ENCODE peak calls at places on chromosomes 5 and 9, in eight cellular contexts. Z is SJSA1; G is lung; W is PC-9; B is mammary epithelial cell; D is GM12878; K is CD8-positive, alpha-beta T cell; P is GM23338. N is an unnamed sample. For H3K36me3 and H3K27me3, the result is how much of the 10 kb centered on the place peaks cover.

GRCh38 chr5:172446336-172447051 is 7.8 kb downstream of the SH3PXD2B start:
- DNase-seq in B (no peak), D (no peak), W (no peak), Z (no peak), K (no peak), P (no peak), G (no peak), N (no peak)

GRCh38 chr5:63351164-63351563 is 611.1 kb downstream of the HTR1A start:
- DNase-seq in P (no peak), W (no peak), B (no peak), G (no peak), K (no peak), D (no peak), Z (no peak), N (no peak)

GRCh38 chr9:35736201-35736633 is 3.8 kb downstream of the CREB3 start:
- DNase-seq in K (peak), P (peak), W (peak), Z (peak), G (peak), B (peak), D (no peak), N (peak)

GRCh38 chr9:77587851-77588250 is 60.3 kb downstream of the GNA14 start:
- DNase-seq in G (no peak), W (no peak), K (no peak), D (no peak), P (no peak), B (no peak), Z (no peak), N (no peak)

GRCh38 chr5:132480546-132481242 is 9.9 kb downstream of the IRF1 start:
- DNase-seq in P (no peak), K (no peak), W (no peak), G (no peak), D (no peak), B (no peak), Z (no peak), N (no peak)

GRCh38 chr5:96083361-96083881 is 121.8 kb upstream of the ELL2 start:
- DNase-seq in D (no peak), B (no peak), W (no peak), G (no peak), Z (no peak), K (no peak), P (peak), N (no peak)

GRCh38 chr9:85038061-85038460 is 368.5 kb downstream of the NTRK2 start:
- DNase-seq in W (no peak), K (no peak), G (no peak), P (no peak), B (no peak), D (no peak), Z (no peak), N (no peak)

GRCh38 chr5:71974622-71975021 is 132.7 kb upstream of the MAP1B start:
- DNase-seq in P (no peak), B (peak), Z (no peak), K (no peak), G (no peak), D (no peak), W (no peak), N (no peak)

GRCh38 chr9:107274953-107275422 is 8.1 kb upstream of the RAD23B start:
- DNase-seq in G (no peak), K (no peak), D (no peak), W (peak), Z (peak), B (peak), P (no peak), N (no peak)

GRCh38 chr5:150946351-150946905 is 41.6 kb upstream of the ZNF300 start:
- DNase-seq in G (peak), P (no peak), W (peak), Z (no peak), B (no peak), K (no peak), D (no peak), N (no peak)

GRCh38 chr9:74940600-74940999 is 12.1 kb downstream of the C9orf40 start:
- DNase-seq in D (no peak), W (no peak), P (peak), B (peak), K (no peak), Z (no peak), G (no peak), N (no peak)

GRCh38 chr9:107778666-107779065 is 289.1 kb upstream of the KLF4 start:
- DNase-seq in G (no peak), B (no peak), D (no peak), Z (no peak), W (no peak), K (no peak), P (no peak), N (no peak)

GRCh38 chr9:80383347-80383746 is 811.6 kb downstream of the TLE4 start:
- DNase-seq in G (no peak), B (no peak), W (no peak), D (no peak), Z (no peak), K (no peak), P (no peak), N (no peak)

GRCh38 chr5:155480731-155481131 is 467.2 kb downstream of the KIF4B start:
- DNase-seq in G (no peak), B (peak), W (no peak), D (no peak), K (no peak), P (no peak), Z (no peak), N (no peak)

GRCh38 chr9:110916361-110916760 is 121.9 kb downstream of the LPAR1 start:
- DNase-seq in D (no peak), G (no peak), Z (no peak), P (no peak), B (no peak), W (no peak), K (no peak), N (no peak)
- H3K4me3 ChIP-seq in D (no peak), G (no peak), Z (no peak), P (no peak), B (no peak), W (no peak), K (no peak), N (no peak)

GRCh38 chr9:127976943-127977871 is 3.6 kb downstream of the EEIG1 start:
- DNase-seq in K (no peak), G (no peak), B (no peak), Z (no peak), P (no peak), W (no peak), D (no peak), N (no peak)
- H3K36me3 ChIP-seq in K (under half), G (under half), B (under half), Z (under half), P (under half), W (under half), D (under half), N (under half)

DNA sequence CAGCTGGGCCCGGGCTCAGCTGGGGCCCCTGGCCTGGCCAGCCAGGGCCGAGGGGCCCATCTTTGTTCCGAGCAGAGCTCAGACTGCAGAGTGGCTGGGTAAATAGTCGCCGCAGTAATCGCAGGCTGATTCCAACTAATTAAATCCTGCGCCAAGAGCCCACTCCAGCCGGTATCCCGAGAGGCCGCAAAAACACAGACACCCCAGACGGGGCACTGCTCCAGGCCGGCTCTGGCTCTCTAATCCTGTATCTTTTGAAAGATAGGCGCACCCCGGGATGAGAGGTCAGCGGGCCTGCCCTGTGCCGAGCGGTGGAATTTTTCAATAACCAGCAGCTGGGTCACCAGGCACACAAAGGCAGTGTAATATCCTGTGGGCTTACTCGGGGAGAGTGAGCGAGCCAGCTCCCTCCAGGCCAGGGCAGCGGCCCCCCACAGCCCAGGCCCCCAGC is 57.7 kb downstream of the LMX1B start:
- DNase-seq in G (no peak), B (no peak), Z (no peak), P (peak), D (no peak), W (peak), K (no peak), N (peak)
- H3K27me3 ChIP-seq in G (under half), B (under half), Z (under half), P (under half), D (under half), W (under half), K (under half), N (under half)

DNA sequence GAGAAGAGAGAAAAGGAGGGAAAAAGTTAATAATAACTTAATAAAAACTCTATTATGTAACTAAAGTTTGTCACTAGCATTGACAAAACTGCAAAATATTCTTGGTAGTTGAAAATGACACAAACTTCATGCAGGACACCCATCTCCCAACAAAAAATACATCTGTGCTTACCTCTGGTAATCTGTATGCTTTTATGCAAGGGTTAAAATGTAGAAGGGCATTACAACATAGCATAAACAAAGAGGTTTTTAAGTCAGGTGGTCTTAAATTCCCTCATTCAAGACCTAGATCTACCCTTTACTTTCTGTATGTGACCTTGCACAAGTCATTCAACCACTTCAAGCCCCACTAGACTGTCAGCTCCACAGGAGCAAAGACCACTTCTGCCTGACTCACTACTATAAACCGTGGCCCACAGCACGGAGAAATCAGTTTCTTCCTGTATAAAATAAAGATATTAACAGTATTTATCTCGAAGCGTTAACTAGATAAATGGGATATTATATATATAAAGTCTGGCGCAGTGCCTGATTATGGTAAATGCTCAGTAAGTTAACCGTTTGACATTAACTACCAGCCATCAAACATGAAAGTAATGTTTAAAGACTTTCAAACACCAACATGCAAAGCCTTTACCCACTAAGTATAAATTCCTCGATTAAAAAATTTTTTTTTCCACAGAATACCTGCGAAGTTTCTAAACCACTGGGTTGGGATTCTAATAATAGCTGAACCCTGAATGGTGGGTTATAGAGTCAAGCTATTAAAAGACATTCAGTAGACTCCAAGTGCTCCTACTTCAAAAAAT is 2.0 kb downstream of the FBXL17 start:
- DNase-seq in W (no peak), K (no peak), D (no peak), B (no peak), Z (peak), P (no peak), G (no peak), N (no peak)
- H3K4me3 ChIP-seq in W (peak), K (peak), D (peak), B (peak), Z (peak), P (peak), G (peak), N (peak)

DNA sequence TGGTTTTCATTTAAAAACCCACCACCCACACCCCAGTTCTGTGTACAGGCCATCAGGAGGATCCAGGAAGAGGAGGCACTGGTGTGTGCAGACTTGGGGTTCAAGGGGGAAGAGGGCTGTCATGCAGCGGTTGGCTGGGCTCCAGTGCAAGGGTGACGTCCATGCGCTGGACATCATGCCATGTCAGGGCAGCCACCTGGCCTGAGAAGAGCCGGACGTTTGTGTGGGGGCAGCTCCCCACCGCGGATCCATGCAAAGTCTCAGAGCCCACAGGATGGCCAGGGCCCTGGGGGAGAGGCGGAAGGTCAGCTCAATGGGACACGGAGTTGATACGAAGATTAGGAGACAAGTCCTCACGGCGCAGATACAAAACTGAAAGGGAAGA is 11.1 kb downstream of the BRD9 start:
- DNase-seq in K (no peak), W (no peak), G (no peak), P (no peak), D (no peak), Z (no peak), B (no peak), N (no peak)
- H3K36me3 ChIP-seq in K (half or more), W (half or more), G (half or more), P (under half), D (half or more), Z (half or more), B (under half), N (half or more)

GRCh38 chr5:2748841-2749513 is 2.5 kb downstream of the IRX2 start:
- DNase-seq in D (no peak), P (peak), B (peak), Z (no peak), G (no peak), K (no peak), W (no peak), N (no peak)

GRCh38 chr5:2744485-2744884 is 7.0 kb downstream of the IRX2 start:
- DNase-seq in D (no peak), G (peak), Z (no peak), K (no peak), P (no peak), B (no peak), W (no peak), N (no peak)

GRCh38 chr5:2747372-2748179 is 3.9 kb downstream of the IRX2 start:
- DNase-seq in D (no peak), B (peak), W (no peak), Z (no peak), P (no peak), K (no peak), G (peak), N (no peak)

GRCh38 chr5:2748180-2748840 is 3.2 kb downstream of the IRX2 start:
- DNase-seq in G (peak), W (no peak), K (no peak), D (no peak), Z (no peak), P (peak), B (peak), N (no peak)

DNA sequence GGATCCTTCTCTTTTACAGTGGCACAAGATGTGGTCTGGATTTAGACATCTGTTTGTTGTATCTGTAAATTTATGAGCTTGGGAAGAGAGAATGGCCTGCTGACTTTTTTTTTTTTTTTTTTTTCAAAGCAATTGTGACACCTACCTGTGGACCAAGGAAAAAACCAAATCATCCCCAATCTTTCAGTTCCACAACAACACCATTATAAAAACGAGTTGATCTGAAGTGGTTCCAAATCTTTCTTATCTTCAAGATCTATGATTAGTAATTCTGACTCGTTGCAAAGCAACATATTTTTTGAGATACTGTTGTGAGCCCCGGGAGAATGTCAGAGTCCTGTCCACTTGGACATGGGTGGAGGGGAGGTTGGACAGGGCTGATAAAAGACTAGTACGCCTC is 4.8 kb downstream of the IRX2 start:
- DNase-seq in P (peak), G (peak), B (peak), W (peak), K (no peak), D (no peak), Z (no peak), N (no peak)
- H3K27me3 ChIP-seq in P (half or more), G (under half), B (under half), W (under half), K (under half), D (under half), Z (under half), N (half or more)

DNA sequence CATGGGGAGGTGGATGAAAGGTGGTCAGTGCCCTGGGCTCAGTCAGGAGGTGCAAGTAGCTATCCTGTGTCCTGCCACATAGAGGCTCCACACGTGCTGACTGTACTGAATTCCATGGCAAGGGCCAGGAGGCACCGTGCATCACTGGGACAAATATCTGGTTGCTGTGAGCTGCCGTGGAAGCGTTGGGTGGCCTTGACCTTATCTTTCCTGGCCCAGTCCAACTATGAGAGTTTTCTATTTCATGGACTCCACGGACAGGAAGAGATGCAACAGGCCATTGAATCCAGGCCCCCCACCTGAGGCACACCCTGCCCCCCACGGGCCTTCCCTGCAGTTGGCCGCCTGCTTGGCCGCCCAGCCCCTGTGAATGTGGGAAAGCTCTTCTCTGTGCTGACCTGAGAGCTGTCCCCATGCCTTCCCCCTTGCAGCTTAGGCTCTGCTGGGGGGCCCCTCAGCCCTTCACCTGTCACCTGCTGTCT is 1.7 kb downstream of the GRHPR start:
- DNase-seq in P (no peak), B (no peak), G (no peak), W (no peak), K (no peak), D (no peak), Z (no peak), N (no peak)
- H3K4me3 ChIP-seq in P (peak), B (no peak), G (no peak), W (no peak), K (no peak), D (peak), Z (no peak), N (no peak)

GRCh38 chr9:109048822-109049221 is 35.5 kb upstream of the CTNNAL1 start:
- DNase-seq in B (no peak), K (no peak), W (no peak), Z (no peak), P (no peak), D (no peak), G (no peak), N (no peak)
- H3K36me3 ChIP-seq in B (under half), K (half or more), W (half or more), Z (half or more), P (half or more), D (under half), G (under half), N (under half)

GRCh38 chr9:124001865-124002525 is 9.6 kb upstream of the LHX2 start:
- DNase-seq in P (no peak), D (no peak), G (no peak), Z (no peak), K (no peak), W (no peak), B (no peak), N (no peak)
- H3K27me3 ChIP-seq in P (half or more), D (under half), G (under half), Z (half or more), K (half or more), W (under half), B (half or more), N (half or more)

DNA sequence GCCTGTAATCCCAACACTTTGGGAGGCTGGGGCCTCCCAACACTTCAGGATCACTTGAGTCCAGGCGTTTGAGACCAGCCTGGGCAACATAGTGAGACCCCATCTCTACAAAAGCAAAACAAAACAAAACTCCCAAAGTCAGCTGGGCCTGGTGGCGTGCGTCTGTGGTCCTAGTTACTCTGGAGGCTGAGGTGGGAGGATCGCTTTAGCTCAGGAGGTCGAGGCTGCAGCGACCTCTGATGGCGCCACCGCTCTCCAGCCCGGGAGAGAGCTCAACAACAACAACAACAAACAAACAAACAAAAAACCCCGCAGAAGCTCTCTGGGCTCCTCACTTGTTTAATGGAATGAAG is 528 bp downstream of the ACOT12 start:
- DNase-seq in W (no peak), G (no peak), P (no peak), B (no peak), K (no peak), D (no peak), Z (no peak), N (no peak)
- H3K4me3 ChIP-seq in W (no peak), G (no peak), P (peak), B (no peak), K (no peak), D (no peak), Z (peak), N (peak)